ENCODE peak calls at places on chromosomes 13 and 19, in five cellular contexts. One of them, this sample, is unnamed.

GRCh38 chr19:41691268-41691970 is 3.3 kb upstream of the CEACAM7 start:
- DNase-seq in gastrocnemius medialis: no peak
- DNase-seq in stomach: peak
- DNase-seq in HepG2: no peak
- DNase-seq in A549: peak
- DNase-seq in this sample: no peak

GRCh38 chr13:42735011-42735410 is 46.4 kb upstream of the FAM216B start:
- DNase-seq in gastrocnemius medialis: no peak
- DNase-seq in stomach: no peak
- DNase-seq in HepG2: no peak
- DNase-seq in A549: no peak
- DNase-seq in this sample: no peak

GRCh38 chr19:17159466-17160393 is 55.4 kb upstream of the USE1 start:
- DNase-seq in gastrocnemius medialis: no peak
- DNase-seq in stomach: no peak
- DNase-seq in HepG2: peak
- DNase-seq in A549: no peak
- DNase-seq in this sample: no peak

GRCh38 chr19:29089315-29089855 is 123.6 kb downstream of the UQCRFS1 start:
- DNase-seq in gastrocnemius medialis: no peak
- DNase-seq in stomach: no peak
- DNase-seq in HepG2: no peak
- DNase-seq in A549: no peak
- DNase-seq in this sample: no peak

GRCh38 chr13:95698047-95698749 is 21.3 kb downstream of the DNAJC3 start:
- DNase-seq in gastrocnemius medialis: peak
- DNase-seq in stomach: no peak
- DNase-seq in HepG2: no peak
- DNase-seq in A549: no peak
- DNase-seq in this sample: no peak

GRCh38 chr13:53198699-53199098 is 170.1 kb downstream of the OLFM4 start:
- DNase-seq in gastrocnemius medialis: no peak
- DNase-seq in stomach: no peak
- DNase-seq in HepG2: no peak
- DNase-seq in A549: no peak
- DNase-seq in this sample: no peak

GRCh38 chr19:15374796-15375440 is 4.7 kb downstream of the AKAP8 start:
- DNase-seq in gastrocnemius medialis: peak
- DNase-seq in stomach: no peak
- DNase-seq in HepG2: no peak
- DNase-seq in A549: no peak
- DNase-seq in this sample: no peak

GRCh38 chr13:109180905-109181425 is 551.6 kb downstream of the MYO16 start:
- DNase-seq in gastrocnemius medialis: no peak
- DNase-seq in stomach: no peak
- DNase-seq in HepG2: peak
- DNase-seq in A549: no peak
- DNase-seq in this sample: no peak

GRCh38 chr13:42392706-42393572 is 121.0 kb downstream of the AKAP11 start:
- DNase-seq in gastrocnemius medialis: no peak
- DNase-seq in stomach: no peak
- DNase-seq in HepG2: no peak
- DNase-seq in A549: no peak
- DNase-seq in this sample: no peak

GRCh38 chr13:112969692-112970338 is 801 bp downstream of the MCF2L start:
- DNase-seq in gastrocnemius medialis: no peak
- DNase-seq in stomach: no peak
- DNase-seq in HepG2: no peak
- DNase-seq in A549: no peak
- DNase-seq in this sample: no peak

GRCh38 chr13:73684286-73684685 is 449.9 kb downstream of the KLF12 start:
- DNase-seq in gastrocnemius medialis: no peak
- DNase-seq in stomach: no peak
- DNase-seq in HepG2: no peak
- DNase-seq in A549: no peak
- DNase-seq in this sample: no peak

GRCh38 chr19:34017024-34017423 is 155.3 kb upstream of the LSM14A start:
- DNase-seq in gastrocnemius medialis: no peak
- DNase-seq in stomach: no peak
- DNase-seq in HepG2: no peak
- DNase-seq in A549: peak
- DNase-seq in this sample: no peak

GRCh38 chr13:93146584-93147292 is 79.9 kb upstream of the GPC6 start:
- DNase-seq in gastrocnemius medialis: no peak
- DNase-seq in stomach: no peak
- DNase-seq in HepG2: no peak
- DNase-seq in A549: no peak
- DNase-seq in this sample: no peak

GRCh38 chr13:106507560-106508274 is 27.7 kb downstream of the EFNB2 start:
- DNase-seq in gastrocnemius medialis: no peak
- DNase-seq in stomach: no peak
- DNase-seq in HepG2: peak
- DNase-seq in A549: peak
- DNase-seq in this sample: no peak

GRCh38 chr13:72852207-72852606 is 70.3 kb downstream of the PIBF1 start:
- DNase-seq in gastrocnemius medialis: no peak
- DNase-seq in stomach: no peak
- DNase-seq in HepG2: no peak
- DNase-seq in A549: no peak
- DNase-seq in this sample: no peak

GRCh38 chr19:35642312-35642711 is 767 bp downstream of the ETV2 start:
- DNase-seq in gastrocnemius medialis: no peak
- DNase-seq in stomach: no peak
- DNase-seq in HepG2: no peak
- DNase-seq in A549: no peak
- DNase-seq in this sample: no peak

GRCh38 chr19:38880882-38881609 is 3.0 kb upstream of the RINL start:
- DNase-seq in gastrocnemius medialis: no peak
- DNase-seq in stomach: no peak
- DNase-seq in HepG2: no peak
- DNase-seq in A549: no peak
- DNase-seq in this sample: no peak

GRCh38 chr19:45009625-45010255 is 8.5 kb downstream of the RELB start:
- DNase-seq in gastrocnemius medialis: no peak
- DNase-seq in stomach: no peak
- DNase-seq in HepG2: no peak
- DNase-seq in A549: no peak
- DNase-seq in this sample: no peak

GRCh38 chr13:98525852-98526512 is 50.9 kb downstream of the STK24 start:
- DNase-seq in gastrocnemius medialis: no peak
- DNase-seq in stomach: no peak
- DNase-seq in HepG2: no peak
- DNase-seq in A549: no peak
- DNase-seq in this sample: no peak

GRCh38 chr19:34254552-34255432 is at the start of gene GARRE1:
- DNase-seq in gastrocnemius medialis: peak
- DNase-seq in stomach: peak
- DNase-seq in HepG2: no peak
- DNase-seq in A549: peak
- DNase-seq in this sample: no peak

GRCh38 chr13:32586022-32586900 is at the start of gene PDS5B:
- DNase-seq in gastrocnemius medialis: peak
- DNase-seq in stomach: peak
- DNase-seq in HepG2: peak
- DNase-seq in A549: peak
- DNase-seq in this sample: peak

GRCh38 chr19:44476559-44477408 is 23.5 kb downstream of the ZNF180 start:
- DNase-seq in gastrocnemius medialis: no peak
- DNase-seq in stomach: no peak
- DNase-seq in HepG2: peak
- DNase-seq in A549: peak
- DNase-seq in this sample: no peak

GRCh38 chr19:1755467-1756155 is 2.3 kb downstream of the ONECUT3 start:
- DNase-seq in gastrocnemius medialis: no peak
- DNase-seq in stomach: no peak
- DNase-seq in HepG2: no peak
- DNase-seq in A549: no peak
- DNase-seq in this sample: no peak

GRCh38 chr19:6242677-6243076 is 37.1 kb downstream of the MLLT1 start:
- DNase-seq in gastrocnemius medialis: no peak
- DNase-seq in stomach: no peak
- DNase-seq in HepG2: no peak
- DNase-seq in A549: no peak
- DNase-seq in this sample: no peak

GRCh38 chr13:35768126-35768525 is 291.6 kb upstream of the MAB21L1 start:
- DNase-seq in gastrocnemius medialis: no peak
- DNase-seq in stomach: no peak
- DNase-seq in HepG2: no peak
- DNase-seq in A549: no peak
- DNase-seq in this sample: no peak

GRCh38 chr19:46350029-46350757 is 3.3 kb downstream of the PPP5C start:
- DNase-seq in gastrocnemius medialis: no peak
- DNase-seq in stomach: no peak
- DNase-seq in HepG2: no peak
- DNase-seq in A549: no peak
- DNase-seq in this sample: no peak

GRCh38 chr13:86581711-86582110 is 782.5 kb upstream of the SLITRK6 start:
- DNase-seq in gastrocnemius medialis: no peak
- DNase-seq in stomach: no peak
- DNase-seq in HepG2: no peak
- DNase-seq in A549: no peak
- DNase-seq in this sample: no peak

GRCh38 chr13:110301606-110302131 is 5.3 kb downstream of the COL4A1 start:
- DNase-seq in gastrocnemius medialis: no peak
- DNase-seq in stomach: no peak
- DNase-seq in HepG2: no peak
- DNase-seq in A549: no peak
- DNase-seq in this sample: no peak

GRCh38 chr19:38666662-38667448 is 19.4 kb downstream of the ACTN4 start:
- DNase-seq in gastrocnemius medialis: no peak
- DNase-seq in stomach: no peak
- DNase-seq in HepG2: no peak
- DNase-seq in A549: peak
- DNase-seq in this sample: no peak

GRCh38 chr19:47762615-47763308 is 15.7 kb upstream of the SELENOW start:
- DNase-seq in gastrocnemius medialis: no peak
- DNase-seq in stomach: no peak
- DNase-seq in HepG2: no peak
- DNase-seq in A549: no peak
- DNase-seq in this sample: no peak
- TF ChIP-seq POLR2A in gastrocnemius medialis: no peak
- TF ChIP-seq POLR2A in stomach: no peak
- TF ChIP-seq POLR2A in HepG2: no peak
- TF ChIP-seq POLR2A in A549: no peak
- TF ChIP-seq POLR2A in this sample: no peak

GRCh38 chr19:55676384-55676783 is 1.4 kb downstream of the EPN1 start:
- DNase-seq in gastrocnemius medialis: peak
- DNase-seq in stomach: peak
- DNase-seq in HepG2: no peak
- DNase-seq in A549: no peak
- DNase-seq in this sample: no peak

GRCh38 chr19:55675661-55676354 is 782 bp downstream of the EPN1 start:
- DNase-seq in gastrocnemius medialis: no peak
- DNase-seq in stomach: no peak
- DNase-seq in HepG2: no peak
- DNase-seq in A549: no peak
- DNase-seq in this sample: no peak

GRCh38 chr19:55673889-55674288 is 1.1 kb upstream of the EPN1 start:
- DNase-seq in gastrocnemius medialis: no peak
- DNase-seq in stomach: no peak
- DNase-seq in HepG2: no peak
- DNase-seq in A549: no peak
- DNase-seq in this sample: no peak

GRCh38 chr19:55674459-55674840 is 576 bp upstream of the EPN1 start:
- DNase-seq in gastrocnemius medialis: no peak
- DNase-seq in stomach: no peak
- DNase-seq in HepG2: no peak
- DNase-seq in A549: no peak
- DNase-seq in this sample: no peak

GRCh38 chr19:55674841-55675660 is at the start of gene EPN1:
- DNase-seq in gastrocnemius medialis: peak
- DNase-seq in stomach: peak
- DNase-seq in HepG2: peak
- DNase-seq in A549: peak
- DNase-seq in this sample: peak
- TF ChIP-seq POLR2A in gastrocnemius medialis: peak
- TF ChIP-seq POLR2A in stomach: no peak
- TF ChIP-seq POLR2A in HepG2: peak
- TF ChIP-seq POLR2A in A549: no peak
- TF ChIP-seq POLR2A in this sample: no peak

DNA sequence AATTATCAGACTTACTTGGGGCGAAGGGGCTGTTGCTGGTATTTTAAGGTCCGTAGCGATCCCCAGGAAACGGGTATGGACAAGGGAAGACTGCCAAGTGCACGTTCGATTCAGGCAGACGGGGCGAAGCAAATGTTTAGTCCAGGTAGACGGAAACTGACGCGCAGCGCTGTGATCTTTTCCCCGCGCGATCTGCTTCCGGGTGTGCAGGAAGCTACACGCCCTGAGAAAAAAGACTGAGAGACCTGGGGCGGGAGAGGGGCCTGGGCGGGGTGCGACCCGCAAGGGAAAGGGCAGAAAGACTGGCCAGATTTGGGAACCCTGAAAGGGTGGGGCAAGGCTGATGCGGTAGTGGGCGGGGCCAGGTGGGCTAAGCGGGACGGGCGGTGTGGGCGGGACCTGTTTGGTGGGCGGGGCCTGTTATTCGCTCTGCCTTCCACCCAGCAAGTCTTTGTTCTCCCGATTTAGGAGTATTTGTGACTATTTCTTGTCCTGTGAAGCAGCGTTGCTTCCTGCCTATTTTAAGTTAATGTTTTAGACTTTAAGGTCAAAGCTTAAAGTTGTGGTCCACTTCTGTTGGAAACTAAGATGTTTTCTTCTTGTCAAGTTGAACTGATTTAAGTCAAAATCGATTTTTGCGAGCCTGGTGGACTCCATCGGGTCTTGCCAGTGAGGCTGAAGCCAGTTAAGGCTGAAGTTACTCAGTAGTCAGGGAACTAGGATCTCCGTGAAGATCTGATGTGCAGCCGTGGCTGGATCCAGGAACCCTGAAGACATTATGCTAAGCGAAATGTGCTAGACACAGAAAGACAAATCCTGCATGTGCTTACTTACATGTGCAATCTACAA is at the start of gene ZNF836:
- DNase-seq in gastrocnemius medialis: peak
- DNase-seq in stomach: peak
- DNase-seq in HepG2: peak
- DNase-seq in A549: peak
- DNase-seq in this sample: peak
- TF ChIP-seq POLR2A in gastrocnemius medialis: peak
- TF ChIP-seq POLR2A in stomach: no peak
- TF ChIP-seq POLR2A in HepG2: peak
- TF ChIP-seq POLR2A in A549: no peak
- TF ChIP-seq POLR2A in this sample: peak

DNA sequence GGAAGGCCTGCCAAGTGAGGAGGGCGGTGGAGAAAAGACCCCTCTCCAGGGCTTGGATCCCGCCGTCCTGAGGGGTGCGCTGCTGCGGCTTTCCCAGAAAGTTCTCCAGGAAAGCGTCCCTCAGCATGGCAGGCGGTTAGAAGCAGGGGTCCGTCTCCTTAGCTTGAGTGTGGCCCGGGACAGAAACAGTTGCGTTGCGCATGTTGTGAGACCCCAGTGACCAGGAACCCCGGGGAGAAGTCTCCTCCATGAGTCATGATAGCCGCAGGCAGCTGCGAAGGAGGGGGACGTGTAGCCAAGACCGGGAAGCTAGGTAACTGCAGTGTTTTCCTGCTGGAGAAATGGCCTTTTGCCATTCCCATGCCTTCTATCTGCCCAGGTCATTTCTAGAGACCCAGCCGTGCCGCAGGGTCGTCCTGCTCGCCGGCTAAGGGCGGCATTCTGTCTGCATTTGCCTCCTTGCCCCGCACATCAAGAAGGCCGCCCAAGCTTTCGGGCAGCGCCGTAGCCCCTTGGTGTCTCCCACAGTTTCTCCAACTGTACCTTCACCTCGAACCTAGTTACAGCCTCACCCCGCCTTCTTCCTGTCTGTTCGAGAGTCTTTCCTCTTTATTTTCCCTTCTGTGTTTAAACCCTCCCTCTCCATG is 64.3 kb downstream of the TM9SF2 start:
- DNase-seq in gastrocnemius medialis: no peak
- DNase-seq in stomach: no peak
- DNase-seq in HepG2: no peak
- DNase-seq in A549: no peak
- DNase-seq in this sample: no peak
- TF ChIP-seq POLR2A in gastrocnemius medialis: no peak
- TF ChIP-seq POLR2A in stomach: no peak
- TF ChIP-seq POLR2A in HepG2: no peak
- TF ChIP-seq POLR2A in A549: no peak
- TF ChIP-seq POLR2A in this sample: no peak